ENCODE peak calls at places on chromosomes 12 and 14, in nine cellular contexts. O is stimulated activated CD4-positive, alpha-beta T cell treated with anti-CD3 and anti-CD28 coated beads, TNF-alpha, amount 100 ng/mL, for 48 hours; Z is CD4-positive, CD25-positive, alpha-beta regulatory T cell; C is lower lobe of right lung; R is AG08396; V is cardiac fibroblast; J is HEK293T; E is stomach; B is NCI-H1436. D is an unnamed sample.

GRCh38 chr12:67827820-67828383 is 161.3 kb upstream of the IFNG-AS1 start:
- DNase-seq in O (peak), Z (peak), C (no peak), R (peak), V (peak), J (peak), E (no peak), B (no peak), D (no peak)

GRCh38 chr12:25653487-25654175 is 100.5 kb upstream of the LMNTD1 start:
- DNase-seq in O (no peak), Z (no peak), C (peak), R (no peak), V (no peak), J (no peak), E (no peak), B (no peak), D (peak)

GRCh38 chr14:101402936-101403660 is 158.2 kb upstream of the DIO3 start:
- DNase-seq in O (no peak), Z (no peak), C (no peak), R (no peak), V (peak), J (no peak), E (no peak), B (no peak), D (no peak)

GRCh38 chr12:124783087-124783486 is 80.6 kb downstream of the SCARB1 start:
- DNase-seq in O (no peak), Z (no peak), C (no peak), R (no peak), V (no peak), J (no peak), E (no peak), B (no peak), D (no peak)

GRCh38 chr12:113262710-113263109 is 41.4 kb downstream of the TPCN1 start:
- DNase-seq in O (no peak), Z (no peak), C (no peak), R (no peak), V (no peak), J (no peak), E (no peak), B (no peak), D (no peak)

GRCh38 chr14:104240426-104241157 is 102.2 kb downstream of the KIF26A start:
- DNase-seq in O (no peak), Z (no peak), C (peak), R (no peak), V (no peak), J (no peak), E (peak), B (no peak), D (peak)

GRCh38 chr14:52960627-52961026 is 9.8 kb upstream of the FERMT2 start:
- DNase-seq in O (no peak), Z (peak), C (no peak), R (no peak), V (no peak), J (no peak), E (no peak), B (no peak), D (no peak)

GRCh38 chr14:86057018-86057667 is 527.2 kb downstream of the FLRT2 start:
- DNase-seq in O (no peak), Z (peak), C (no peak), R (peak), V (peak), J (peak), E (no peak), B (peak), D (no peak)

GRCh38 chr12:45220366-45220931 is 4.6 kb downstream of the ANO6 start:
- DNase-seq in O (no peak), Z (no peak), C (no peak), R (no peak), V (no peak), J (no peak), E (no peak), B (no peak), D (no peak)

GRCh38 chr14:104723651-104724406 is at the start of gene ADSS1:
- DNase-seq in O (peak), Z (peak), C (peak), R (peak), V (peak), J (peak), E (peak), B (no peak), D (peak)

GRCh38 chr12:92634730-92635129 is 68.1 kb upstream of the PLEKHG7 start:
- DNase-seq in O (no peak), Z (no peak), C (no peak), R (no peak), V (peak), J (no peak), E (no peak), B (no peak), D (no peak)

GRCh38 chr12:117225179-117225578 is 34.9 kb upstream of the FBXO21 start:
- DNase-seq in O (no peak), Z (no peak), C (no peak), R (no peak), V (no peak), J (no peak), E (no peak), B (no peak), D (no peak)

GRCh38 chr12:124772467-124773170 is 91.0 kb downstream of the SCARB1 start:
- DNase-seq in O (no peak), Z (no peak), C (no peak), R (no peak), V (no peak), J (no peak), E (no peak), B (no peak), D (no peak)

GRCh38 chr14:57486767-57487379 is 6.8 kb downstream of the CCDC198 start:
- DNase-seq in O (no peak), Z (peak), C (no peak), R (peak), V (peak), J (peak), E (no peak), B (peak), D (no peak)

GRCh38 chr14:73723799-73724621 is 9.8 kb upstream of the PNMA1 start:
- DNase-seq in O (no peak), Z (no peak), C (peak), R (peak), V (peak), J (no peak), E (peak), B (peak), D (no peak)

GRCh38 chr12:72234871-72235270 is 37.3 kb upstream of the TRHDE start:
- DNase-seq in O (no peak), Z (no peak), C (no peak), R (no peak), V (peak), J (no peak), E (no peak), B (no peak), D (no peak)

GRCh38 chr12:85016423-85016822 is 19.7 kb downstream of the TSPAN19 start:
- DNase-seq in O (no peak), Z (no peak), C (no peak), R (peak), V (peak), J (no peak), E (no peak), B (no peak), D (no peak)

GRCh38 chr12:64419696-64420095 is 15.5 kb downstream of the XPOT start:
- DNase-seq in O (no peak), Z (no peak), C (no peak), R (no peak), V (no peak), J (no peak), E (no peak), B (no peak), D (no peak)

GRCh38 chr12:106248177-106248848 is 493 bp upstream of the CKAP4 start:
- DNase-seq in O (peak), Z (peak), C (peak), R (peak), V (peak), J (peak), E (peak), B (peak), D (no peak)

GRCh38 chr14:52048641-52049204 is 20.1 kb downstream of the NID2 start:
- DNase-seq in O (no peak), Z (no peak), C (no peak), R (no peak), V (no peak), J (no peak), E (no peak), B (no peak), D (no peak)

GRCh38 chr14:31420013-31420318 is 384 bp downstream of the HEATR5A start:
- DNase-seq in O (peak), Z (no peak), C (peak), R (peak), V (no peak), J (peak), E (peak), B (no peak), D (peak)

D was measured in spleen.